ENCODE peak calls at places on chromosomes 13 and 19, in six cellular contexts. Z is transverse colon, A is WERI-Rb-1, J is thoracic aorta, X is PC-9, L is fibroblast of lung. U is an unnamed sample.

GRCh38 chr13:80604094-80604493 is 263.2 kb upstream of the SPRY2 start:
- DNase-seq in X (no peak), A (no peak), J (no peak), Z (no peak), L (no peak), U (no peak)

GRCh38 chr19:13849991-13850909 is 26.7 kb upstream of the NANOS3 start:
- DNase-seq in A (no peak), X (peak; percentile 87), J (no peak), L (peak; percentile 56), Z (peak; percentile 86), U (no peak)

GRCh38 chr19:6736169-6736916 is 1.0 kb downstream of the GPR108 start:
- DNase-seq in A (peak; percentile 79), Z (peak; percentile 84), X (peak; percentile 72), J (no peak), L (peak; percentile 88), U (peak; percentile 31)

GRCh38 chr13:35131471-35131870 is 189.4 kb downstream of the NBEA start:
- DNase-seq in J (no peak), Z (no peak), L (no peak), A (no peak), X (no peak), U (no peak)

GRCh38 chr13:40456979-40457553 is 209.4 kb downstream of the FOXO1 start:
- DNase-seq in Z (no peak), X (no peak), J (no peak), L (no peak), A (no peak), U (no peak)

GRCh38 chr19:40718774-40719391 is 2.0 kb downstream of the ITPKC start:
- DNase-seq in A (peak; percentile 58), Z (peak; percentile 93), L (peak; percentile 54), X (peak; percentile 87), J (no peak), U (no peak)

GRCh38 chr19:29271911-29272310 is 59.0 kb upstream of the UQCRFS1 start:
- DNase-seq in A (no peak), Z (no peak), X (no peak), J (no peak), L (no peak), U (no peak)

GRCh38 chr19:1748115-1748702 is 5.1 kb upstream of the ONECUT3 start:
- DNase-seq in J (no peak), X (no peak), A (no peak), Z (peak; percentile 44), L (no peak), U (no peak)

GRCh38 chr19:12867120-12868099 is 13.8 kb downstream of the DNASE2 start:
- DNase-seq in A (no peak), J (no peak), Z (peak; percentile 76), X (peak; percentile 83), L (peak; percentile 43), U (no peak)

GRCh38 chr13:34208326-34208725 is 390.4 kb downstream of the RFC3 start:
- DNase-seq in Z (no peak), X (no peak), L (peak; percentile 55), J (no peak), A (no peak), U (peak; percentile 37)

GRCh38 chr13:100300213-100300612 is 211.3 kb downstream of the PCCA start:
- DNase-seq in X (no peak), L (no peak), Z (no peak), J (no peak), A (no peak), U (no peak)

GRCh38 chr13:48626077-48626449 is 27.7 kb upstream of the CYSLTR2 start:
- DNase-seq in A (no peak), Z (no peak), X (no peak), J (no peak), L (peak; percentile 80), U (no peak)

GRCh38 chr13:27182844-27183497 is 11.4 kb upstream of the USP12 start:
- DNase-seq in J (peak; percentile 66), L (peak; percentile 94), X (peak; percentile 66), Z (no peak), A (no peak), U (peak; percentile 69)
- H3K4me3 ChIP-seq in J (peak overlapping the region; percentile 12), L (no peak overlapping the region), X (peak overlapping the region; percentile 29), Z (no peak overlapping the region), A (no peak overlapping the region), U (no peak overlapping the region)

GRCh38 chr19:48989701-48990291 is 3.3 kb downstream of the GYS1 start:
- DNase-seq in J (no peak), L (no peak), A (peak; percentile 45), X (no peak), Z (no peak), U (peak; percentile 51)

GRCh38 chr19:48988286-48988685 is 4.8 kb downstream of the GYS1 start:
- DNase-seq in A (no peak), L (no peak), J (no peak), Z (no peak), X (no peak), U (no peak)

GRCh38 chr19:48987323-48987722 is 5.8 kb downstream of the GYS1 start:
- DNase-seq in J (no peak), X (no peak), L (no peak), A (no peak), Z (no peak), U (no peak)

GRCh38 chr19:48990400-48990799 is 2.7 kb downstream of the GYS1 start:
- DNase-seq in X (no peak), L (no peak), Z (no peak), J (no peak), A (no peak), U (no peak)

GRCh38 chr19:48988860-48989259 is 4.2 kb downstream of the GYS1 start:
- DNase-seq in J (no peak), X (no peak), L (no peak), A (no peak), Z (no peak), U (no peak)
- H3K36me3 ChIP-seq in J (peaks cover 50% of the 10 kb centered on the region), X (peaks cover 7% of the 10 kb centered on the region), L (peaks cover 19% of the 10 kb centered on the region), A (peaks cover 37% of the 10 kb centered on the region), Z (no peaks in the 10 kb centered on the region), U (peaks cover 38% of the 10 kb centered on the region)

GRCh38 chr19:44258835-44259413 is 762 bp upstream of the ZNF233 start:
- DNase-seq in X (no peak), Z (no peak), A (no peak), L (no peak), J (no peak), U (no peak)
- H3K4me3 ChIP-seq in X (peak overlapping the region; percentile 50), Z (no peak overlapping the region), A (no peak overlapping the region), L (peak overlapping the region; percentile 80), J (no peak overlapping the region), U (no peak overlapping the region)

DNA sequence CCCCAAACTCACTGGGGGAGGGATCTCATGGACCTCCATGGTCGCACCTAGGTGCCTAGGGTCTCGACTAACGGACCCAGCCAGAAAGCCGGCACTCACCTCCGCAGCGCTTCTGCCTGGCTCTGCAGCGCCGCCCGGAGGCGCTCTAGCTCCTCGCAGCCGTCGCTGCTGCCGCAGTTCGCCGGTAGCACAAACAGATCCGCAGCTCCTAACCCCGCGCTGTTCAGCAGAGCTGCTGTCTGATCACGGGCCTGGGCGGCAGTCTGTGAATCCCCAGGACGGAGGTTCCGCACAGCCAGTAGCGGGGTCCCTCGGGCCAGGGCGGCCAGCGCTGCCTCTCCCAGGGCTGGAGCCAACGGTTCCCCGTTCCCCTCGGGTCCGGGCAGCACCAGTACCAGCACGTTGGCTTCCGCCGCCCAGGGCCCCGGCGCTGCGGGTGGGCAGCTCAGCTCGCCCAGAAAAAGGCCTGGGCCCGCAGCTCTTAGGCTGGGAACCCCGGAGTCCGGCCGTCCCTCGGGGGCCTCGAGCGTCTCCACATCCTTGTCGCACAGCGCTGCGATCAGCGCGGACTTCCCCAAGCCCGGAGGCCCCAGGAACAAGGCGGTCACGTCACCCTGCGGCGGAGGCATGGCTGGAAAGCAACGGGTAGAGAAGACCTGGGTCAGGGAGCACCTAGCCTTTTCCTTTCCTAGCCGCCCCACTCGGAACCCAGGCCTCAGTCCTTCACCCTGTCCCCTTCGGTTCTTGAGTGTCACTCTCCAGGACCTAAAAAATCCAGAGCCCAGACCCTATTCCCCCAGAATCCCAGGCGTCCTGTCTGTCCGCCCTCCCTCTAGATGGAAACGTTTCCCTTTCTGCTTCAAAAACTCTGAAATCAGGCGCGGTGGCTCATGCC is 977 bp downstream of the IRGQ start:
- DNase-seq in Z (peak; percentile 62), J (no peak), L (peak; percentile 56), X (peak; percentile 70), A (peak; percentile 62), U (no peak)
- H3K36me3 ChIP-seq in Z (no peaks in the 10 kb centered on the region), J (peaks cover 32% of the 10 kb centered on the region), L (peaks cover 27% of the 10 kb centered on the region), X (peaks cover 7% of the 10 kb centered on the region), A (peaks cover 49% of the 10 kb centered on the region), U (peaks cover 20% of the 10 kb centered on the region)

GRCh38 chr19:49491030-49491803 is 3.8 kb downstream of the RPL13A start:
- DNase-seq in L (no peak), A (no peak), Z (no peak), J (no peak), X (no peak), U (no peak)
- H3K4me3 ChIP-seq in L (no peak overlapping the region), A (no peak overlapping the region), Z (no peak overlapping the region), J (no peak overlapping the region), X (no peak overlapping the region), U (no peak overlapping the region)

DNA sequence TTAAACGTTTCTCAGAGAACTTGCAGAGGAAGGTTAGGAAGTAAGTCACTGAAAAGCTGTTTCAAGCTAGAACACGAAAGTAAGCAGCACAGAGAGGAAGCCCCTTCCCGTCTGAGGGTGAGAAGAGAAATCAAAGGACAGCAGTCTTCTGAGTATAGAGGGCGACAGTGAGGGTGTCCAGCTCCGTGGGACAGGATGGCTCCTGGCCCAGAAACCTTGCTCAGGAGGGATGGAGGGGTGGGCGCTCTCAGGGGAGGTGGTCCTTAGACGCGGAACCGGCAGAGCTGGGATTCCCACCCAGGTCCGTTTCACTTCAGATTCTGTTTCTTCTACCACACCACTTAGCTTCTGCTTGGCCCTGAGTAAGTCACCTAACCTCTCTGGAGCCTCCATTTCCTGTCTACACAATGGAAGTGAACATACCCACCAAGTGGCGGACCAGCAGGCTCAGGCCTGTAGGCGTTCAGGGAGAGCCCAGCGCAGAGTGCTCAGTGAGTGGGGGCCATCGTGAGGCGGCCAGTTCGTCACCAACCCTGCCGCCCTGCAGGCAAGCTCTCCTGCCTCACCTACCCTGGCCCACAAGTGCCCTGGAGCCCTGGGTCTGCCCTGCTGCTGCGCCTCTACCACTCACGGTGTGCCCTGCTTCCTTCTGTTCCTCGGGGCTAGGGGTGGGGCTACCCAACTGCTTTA is 5.5 kb upstream of the RSPH6A start:
- DNase-seq in A (no peak), J (no peak), Z (no peak), X (no peak), L (no peak), U (no peak)
- H3K36me3 ChIP-seq in A (peaks cover 42% of the 10 kb centered on the region), J (peaks cover 34% of the 10 kb centered on the region), Z (no peaks in the 10 kb centered on the region), X (no peaks in the 10 kb centered on the region), L (peaks cover 28% of the 10 kb centered on the region), U (peaks cover 25% of the 10 kb centered on the region)

U was measured in BJ.